ENCODE peak calls at places on chromosomes 7 and 10, in nine cellular contexts. I, T, U, C, Q, Z, N, K and E are unnamed samples.

GRCh38 chr7:114298011-114298410 is 116.6 kb upstream of the FOXP2 start:
- DNase-seq in I (no peak), T (no peak), U (no peak), C (no peak), Q (no peak), Z (no peak), N (no peak), K (no peak), E (no peak)

GRCh38 chr7:55476071-55476803 is 96.1 kb downstream of the VOPP1 start:
- DNase-seq in I (no peak), T (no peak), U (no peak), C (no peak), Q (peak; percentile 58), Z (no peak), N (no peak), K (no peak), E (no peak)

GRCh38 chr7:35839860-35840854 is 39.3 kb downstream of the SEPTIN7 start:
- DNase-seq in I (no peak), T (no peak), U (no peak), C (no peak), Q (no peak), Z (no peak), N (no peak), K (no peak), E (no peak)

GRCh38 chr7:103114576-103115008 is 34.3 kb downstream of the NAPEPLD start:
- DNase-seq in I (no peak), T (no peak), U (no peak), C (no peak), Q (no peak), Z (no peak), N (no peak), K (no peak), E (no peak)

GRCh38 chr7:119341822-119342221 is 931.2 kb upstream of the KCND2 start:
- DNase-seq in I (no peak), T (no peak), U (no peak), C (no peak), Q (no peak), Z (no peak), N (peak; percentile 80), K (no peak), E (no peak)

GRCh38 chr7:47968852-47969774 is 10.3 kb downstream of the HUS1 start:
- DNase-seq in I (peak; percentile 34), T (peak; percentile 69), U (peak; percentile 50), C (no peak), Q (no peak), Z (peak; percentile 71), N (no peak), K (peak; percentile 42), E (peak; percentile 76)

GRCh38 chr7:156640949-156641485 is 443 bp downstream of the RNF32 start:
- DNase-seq in I (peak; percentile 37), T (peak; percentile 56), U (no peak), C (peak; percentile 67), Q (no peak), Z (peak; percentile 83), N (no peak), K (peak; percentile 18), E (peak; percentile 68)

GRCh38 chr7:23254051-23254681 is 7.6 kb downstream of the GPNMB start:
- DNase-seq in I (no peak), T (no peak), U (no peak), C (no peak), Q (no peak), Z (no peak), N (no peak), K (no peak), E (no peak)

GRCh38 chr7:88169717-88170320 is 50.0 kb downstream of the SRI start:
- DNase-seq in I (no peak), T (no peak), U (no peak), C (no peak), Q (no peak), Z (peak; percentile 37), N (no peak), K (no peak), E (no peak)

GRCh38 chr7:139820089-139820488 is 9.0 kb upstream of the TBXAS1 start:
- DNase-seq in I (no peak), T (no peak), U (no peak), C (no peak), Q (no peak), Z (no peak), N (no peak), K (no peak), E (no peak)

GRCh38 chr10:79400567-79401004 is 44.8 kb downstream of the ZCCHC24 start:
- DNase-seq in I (no peak), T (peak; percentile 64), U (peak; percentile 70), C (no peak), Q (no peak), Z (peak; percentile 75), N (no peak), K (no peak), E (peak; percentile 49)

GRCh38 chr7:155994253-155994811 is 182.1 kb upstream of the SHH start:
- DNase-seq in I (no peak), T (no peak), U (no peak), C (no peak), Q (peak; percentile 84), Z (no peak), N (no peak), K (no peak), E (no peak)

GRCh38 chr10:28532223-28532508 is 752 bp upstream of the WAC start:
- DNase-seq in I (peak; percentile 65), T (no peak), U (no peak), C (no peak), Q (no peak), Z (no peak), N (peak; percentile 72), K (no peak), E (no peak)

DNA sequence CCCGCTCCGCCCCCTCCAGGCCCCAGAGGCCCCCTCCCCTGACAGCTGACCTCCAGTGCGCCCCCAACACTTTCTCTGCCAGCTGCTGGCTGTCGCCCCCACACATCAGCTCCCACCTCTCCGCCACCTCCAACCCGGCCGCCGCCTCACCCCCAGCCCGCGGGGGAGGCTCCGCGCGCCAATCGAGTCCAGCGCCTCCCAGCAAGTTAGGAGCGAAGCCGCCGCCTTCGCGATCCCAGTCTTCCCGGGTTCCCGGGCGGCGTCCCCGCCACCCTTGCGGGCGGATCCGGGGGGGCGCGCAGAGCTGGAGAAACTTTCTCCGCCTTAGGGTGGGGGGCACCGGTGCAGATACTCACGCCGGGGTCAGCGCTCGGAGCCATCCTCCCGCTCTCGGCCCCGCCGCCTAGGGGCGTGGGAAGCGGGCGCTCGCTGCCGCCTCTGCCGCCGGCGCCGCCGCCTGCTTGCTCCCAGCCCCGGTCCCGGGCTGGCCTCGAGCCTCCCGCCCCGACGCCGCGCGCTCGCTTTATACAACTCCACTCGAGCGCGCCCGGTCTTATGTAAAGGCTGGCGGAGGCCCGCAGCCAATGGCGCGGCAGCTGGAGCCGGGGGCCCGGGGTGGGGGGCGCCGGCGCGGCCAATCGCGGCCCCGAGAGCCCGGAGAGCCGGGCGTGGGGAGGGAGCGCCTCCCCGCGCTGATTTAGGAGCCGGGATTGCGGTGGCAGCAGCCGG is at the start of gene CRTAC1:
- DNase-seq in I (no peak), T (peak; percentile 71), U (peak; percentile 28), C (peak; percentile 83), Q (no peak), Z (no peak), N (no peak), K (peak; percentile 40), E (peak; percentile 41)
- TF ChIP-seq POLR2A in I (no peak), T (peak; percentile 34), U (no peak), C (no peak), Q (peak; percentile 42), Z (no peak), N (no peak), K (peak; percentile 64), E (no peak)

GRCh38 chr7:100101016-100101862 is at the start of the genes AP4M1 and MCM7:
- DNase-seq in I (peak; percentile 99), T (peak; percentile 98), U (peak; percentile 97), C (peak; percentile 100), Q (peak; percentile 99), Z (peak; percentile 100), N (peak; percentile 99), K (peak; percentile 98), E (peak; percentile 99)
- TF ChIP-seq POLR2A in I (no peak), T (no peak), U (peak; percentile 5), C (no peak), Q (no peak), Z (peak; percentile 90), N (peak; percentile 13), K (peak; percentile 48), E (no peak)

DNA sequence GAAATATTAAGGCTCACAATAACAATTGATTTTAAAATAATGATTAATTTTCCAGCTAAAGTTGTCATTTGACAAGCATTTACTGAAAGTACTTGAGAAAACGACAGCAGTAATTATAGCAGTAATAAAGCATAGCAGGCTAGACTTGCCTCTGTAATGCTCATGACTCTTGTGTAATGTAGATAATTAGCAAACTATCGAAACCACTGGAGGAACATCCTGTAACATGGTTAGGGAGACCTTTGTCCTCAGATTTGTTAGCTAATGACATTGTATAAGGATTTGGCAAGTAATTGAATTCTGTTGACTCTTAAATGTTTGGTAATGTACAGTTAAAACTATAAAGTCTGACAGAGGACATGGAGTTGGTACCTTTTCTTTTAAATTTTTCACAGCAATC is 24.8 kb downstream of the ARL4A start:
- DNase-seq in I (no peak), T (no peak), U (no peak), C (no peak), Q (no peak), Z (peak; percentile 84), N (no peak), K (no peak), E (no peak)
- TF ChIP-seq POLR2A in I (no peak), T (no peak), U (no peak), C (no peak), Q (no peak), Z (no peak), N (no peak), K (no peak), E (no peak)

GRCh38 chr10:6272126-6272525 is 69.4 kb downstream of the PFKFB3 start:
- DNase-seq in I (no peak), T (no peak), U (no peak), C (no peak), Q (no peak), Z (no peak), N (peak; percentile 73), K (no peak), E (no peak)

GRCh38 chr10:6274040-6274439 is 71.3 kb downstream of the PFKFB3 start:
- DNase-seq in I (no peak), T (no peak), U (no peak), C (no peak), Q (no peak), Z (peak; percentile 73), N (no peak), K (no peak), E (no peak)

GRCh38 chr10:6271663-6272062 is 68.9 kb downstream of the PFKFB3 start:
- DNase-seq in I (no peak), T (no peak), U (no peak), C (no peak), Q (no peak), Z (no peak), N (peak; percentile 84), K (no peak), E (no peak)

GRCh38 chr10:6274504-6274903 is 71.8 kb downstream of the PFKFB3 start:
- DNase-seq in I (no peak), T (no peak), U (no peak), C (no peak), Q (no peak), Z (no peak), N (no peak), K (no peak), E (no peak)

DNA sequence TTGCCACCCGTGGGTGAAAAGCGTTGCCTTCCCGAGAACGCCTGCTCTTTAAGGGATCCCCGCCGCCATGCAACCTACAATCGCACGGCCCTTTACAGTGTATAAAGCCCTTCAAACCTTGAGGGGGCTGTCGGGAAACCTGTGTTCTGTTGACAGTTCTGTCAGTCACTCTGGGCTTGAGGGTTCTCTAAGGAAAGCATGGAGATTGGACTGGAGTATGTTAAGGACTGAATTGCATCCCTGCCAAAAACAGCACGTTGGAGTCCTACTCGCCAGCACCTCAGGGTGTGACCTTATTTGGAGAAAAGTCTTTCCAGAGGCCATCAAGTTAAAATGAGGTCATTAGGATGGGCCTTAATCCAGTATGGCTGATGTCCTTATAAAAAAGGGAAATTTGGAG is 70.6 kb downstream of the PFKFB3 start:
- DNase-seq in I (no peak), T (no peak), U (no peak), C (no peak), Q (no peak), Z (no peak), N (no peak), K (no peak), E (no peak)
- TF ChIP-seq POLR2A in I (no peak), T (no peak), U (no peak), C (no peak), Q (no peak), Z (no peak), N (no peak), K (no peak), E (no peak)